ENCODE peak calls at places on chromosome 21, in ten cellular contexts. Y, G, R, I, P, N, J, L, T and X are unnamed samples.
A peak's percentile ranks its signal among the peaks of the same experiment; 100 is the strongest.

GRCh38 chr21:44052071-44052829 is 40.1 kb downstream of the TRAPPC10 start:
- DNase-seq in Y (no peak), G (peak; percentile 56), R (no peak), I (no peak), P (no peak), N (no peak), J (peak; percentile 22), L (peak; percentile 7), T (no peak), X (peak; percentile 34)

GRCh38 chr21:35366348-35367085 is 317.4 kb upstream of the RUNX1 start:
- DNase-seq in Y (no peak), G (peak; percentile 62), R (no peak), I (no peak), P (no peak), N (no peak), J (peak; percentile 54), L (no peak), T (peak; percentile 21), X (no peak)

GRCh38 chr21:39349211-39350093 is 564 bp upstream of the HMGN1 start:
- DNase-seq in Y (peak; percentile 91), G (peak; percentile 98), R (peak; percentile 95), I (peak; percentile 96), P (peak; percentile 92), N (peak; percentile 96), J (peak; percentile 90), L (peak; percentile 97), T (peak; percentile 94), X (peak; percentile 93)

GRCh38 chr21:46021398-46021797 is 39.8 kb downstream of the COL6A1 start:
- DNase-seq in Y (no peak), G (no peak), R (no peak), I (no peak), P (no peak), N (no peak), J (no peak), L (no peak), T (no peak), X (no peak)

GRCh38 chr21:30153697-30154340 is 12.8 kb downstream of the CLDN17 start:
- DNase-seq in Y (no peak), G (no peak), R (no peak), I (no peak), P (no peak), N (no peak), J (no peak), L (peak; percentile 70), T (no peak), X (no peak)

GRCh38 chr21:44391345-44392091 is 38.1 kb downstream of the TRPM2 start:
- DNase-seq in Y (peak; percentile 48), G (no peak), R (no peak), I (no peak), P (no peak), N (no peak), J (no peak), L (no peak), T (no peak), X (no peak)

GRCh38 chr21:38646213-38646837 is 148.0 kb upstream of the ERG start:
- DNase-seq in Y (no peak), G (no peak), R (no peak), I (no peak), P (no peak), N (no peak), J (peak; percentile 66), L (peak; percentile 99), T (no peak), X (no peak)

GRCh38 chr21:38337793-38338192 is 81.0 kb downstream of the KCNJ15 start:
- DNase-seq in Y (no peak), G (no peak), R (no peak), I (no peak), P (no peak), N (no peak), J (no peak), L (peak; percentile 94), T (no peak), X (no peak)

GRCh38 chr21:41927727-41928409 is 25.9 kb downstream of the C2CD2 start:
- DNase-seq in Y (no peak), G (no peak), R (no peak), I (no peak), P (no peak), N (no peak), J (no peak), L (no peak), T (no peak), X (no peak)

GRCh38 chr21:37758997-37759396 is 157.3 kb downstream of the KCNJ6 start:
- DNase-seq in Y (no peak), G (peak; percentile 59), R (peak; percentile 25), I (peak; percentile 81), P (no peak), N (no peak), J (peak; percentile 62), L (peak; percentile 69), T (no peak), X (peak; percentile 40)

GRCh38 chr21:15943009-15943666 is 213.4 kb downstream of the USP25 start:
- DNase-seq in Y (no peak), G (no peak), R (no peak), I (no peak), P (no peak), N (no peak), J (peak; percentile 4), L (peak; percentile 74), T (no peak), X (no peak)

GRCh38 chr21:32977216-32977615 is 48.5 kb upstream of the OLIG2 start:
- DNase-seq in Y (no peak), G (no peak), R (no peak), I (no peak), P (no peak), N (no peak), J (no peak), L (no peak), T (no peak), X (no peak)

GRCh38 chr21:39715804-39716397 is 29.1 kb upstream of the IGSF5 start:
- DNase-seq in Y (no peak), G (peak; percentile 66), R (peak; percentile 35), I (peak; percentile 65), P (no peak), N (peak; percentile 11), J (peak; percentile 32), L (peak; percentile 42), T (peak; percentile 47), X (peak; percentile 19)

GRCh38 chr21:41651830-41652229 is 115.0 kb downstream of the RIPK4 start:
- DNase-seq in Y (no peak), G (no peak), R (no peak), I (no peak), P (no peak), N (no peak), J (peak; percentile 46), L (peak; percentile 42), T (no peak), X (no peak)